ENCODE peak calls at places on chromosomes 13 and 19, in four cellular contexts. N is K562, R is SW 1271, K is activated gamma-delta T cell treated with Interleukin-2 at 50 U/mL for 16 hours. B is an unnamed sample.

GRCh38 chr13:60150538-60150937 is 13.2 kb downstream of the DIAPH3 start:
- DNase-seq in N (no peak), R (no peak), K (no peak), B (no peak)

GRCh38 chr13:102399791-102400618 is 1.8 kb downstream of the FGF14 start:
- DNase-seq in N (no peak), R (no peak), K (no peak), B (peak; percentile 24)

GRCh38 chr19:5621311-5621944 is 1.1 kb downstream of the SAFB2 start:
- DNase-seq in N (no peak), R (no peak), K (no peak), B (no peak)

GRCh38 chr13:37442996-37443395 is 155.6 kb downstream of the POSTN start:
- DNase-seq in N (no peak), R (no peak), K (no peak), B (no peak)

GRCh38 chr19:2469102-2469914 is 6.6 kb upstream of the GADD45B start:
- DNase-seq in N (peak; percentile 59), R (no peak), K (no peak), B (no peak)

GRCh38 chr13:79674765-79675515 is 194.0 kb downstream of the NDFIP2 start:
- DNase-seq in N (no peak), R (no peak), K (no peak), B (no peak)

GRCh38 chr13:75830842-75831241 is 194.7 kb downstream of the LMO7 start:
- DNase-seq in N (no peak), R (no peak), K (no peak), B (no peak)

GRCh38 chr13:79491715-79492114 is 10.8 kb downstream of the NDFIP2 start:
- DNase-seq in N (no peak), R (no peak), K (no peak), B (no peak)

GRCh38 chr13:51600703-51601102 is 16.4 kb downstream of the WDFY2 start:
- DNase-seq in N (no peak), R (no peak), K (no peak), B (no peak)

GRCh38 chr19:2840794-2841790 is at the start of gene ZNF555:
- DNase-seq in N (peak; percentile 99), R (peak; percentile 98), K (peak; percentile 99), B (peak; percentile 99)

GRCh38 chr13:32538234-32538620 is 368 bp downstream of the N4BP2L2 start:
- DNase-seq in N (peak; percentile 39), R (no peak), K (no peak), B (no peak)

GRCh38 chr13:94925263-94925662 is 212.9 kb upstream of the SOX21 start:
- DNase-seq in N (no peak), R (no peak), K (no peak), B (no peak)

GRCh38 chr19:2540646-2541454 is 64.9 kb downstream of the GADD45B start:
- DNase-seq in N (no peak), R (peak; percentile 95), K (no peak), B (no peak)

GRCh38 chr19:30107351-30107750 is 165.3 kb downstream of the URI1 start:
- DNase-seq in N (no peak), R (no peak), K (no peak), B (no peak)

GRCh38 chr19:39995794-39996193 is 1.1 kb upstream of the ZNF546 start:
- DNase-seq in N (no peak), R (no peak), K (no peak), B (no peak)

GRCh38 chr19:15154002-15154612 is 46.7 kb downstream of the NOTCH3 start:
- DNase-seq in N (peak; percentile 71), R (peak; percentile 39), K (peak; percentile 31), B (no peak)

GRCh38 chr19:56667311-56667870 is 4.2 kb downstream of the ZNF835 start:
- DNase-seq in N (no peak), R (no peak), K (no peak), B (no peak)

GRCh38 chr19:31102674-31103073 is 246.6 kb downstream of the TSHZ3 start:
- DNase-seq in N (no peak), R (no peak), K (no peak), B (no peak)

GRCh38 chr13:42375663-42376062 is 103.7 kb downstream of the AKAP11 start:
- DNase-seq in N (no peak), R (no peak), K (no peak), B (no peak)

GRCh38 chr13:97496511-97496910 is 62.5 kb downstream of the RAP2A start:
- DNase-seq in N (no peak), R (no peak), K (no peak), B (no peak)

GRCh38 chr19:40339018-40339728 is 9.0 kb downstream of the C19orf47 start:
- DNase-seq in N (no peak), R (no peak), K (no peak), B (no peak)

GRCh38 chr13:111893071-111893606 is 173.8 kb upstream of the SOX1 start:
- DNase-seq in N (no peak), R (no peak), K (no peak), B (no peak)